ENCODE peak calls at places on chromosomes 1 and 21, in five cellular contexts. A is K562, G is astrocyte, W is PC-3, T is fibroblast of lung. M is an unnamed sample.

GRCh38 chr21:38219049-38219628 is 37.7 kb upstream of the KCNJ15 start:
- DNase-seq in A (peak), T (peak), W (peak), G (peak), M (peak)

GRCh38 chr1:235161685-235162327 is 756 bp upstream of the RBM34 start:
- DNase-seq in G (no peak), T (no peak), A (no peak), W (no peak), M (no peak)

GRCh38 chr1:212916395-212917133 is 33.8 kb upstream of the VASH2 start:
- DNase-seq in W (no peak), A (peak), T (peak), G (peak), M (peak)

GRCh38 chr1:109625176-109625575 is 5.5 kb downstream of the AMPD2 start:
- DNase-seq in T (no peak), G (no peak), A (no peak), W (no peak), M (no peak)

GRCh38 chr1:24384251-24385090 is 29.1 kb downstream of the STPG1 start:
- DNase-seq in T (peak), W (peak), G (peak), A (no peak), M (no peak)

GRCh38 chr1:68438310-68438709 is 11.4 kb downstream of the RPE65 start:
- DNase-seq in A (no peak), T (no peak), G (no peak), W (no peak), M (no peak)

GRCh38 chr1:226995064-226995965 is 55.2 kb downstream of the COQ8A start:
- DNase-seq in T (no peak), A (no peak), G (no peak), W (no peak), M (no peak)

GRCh38 chr1:193185861-193186714 is at the start of gene B3GALT2:
- DNase-seq in T (peak), W (no peak), A (no peak), G (peak), M (peak)

GRCh38 chr1:12314328-12314903 is 84.6 kb downstream of the VPS13D start:
- DNase-seq in T (peak), A (no peak), W (peak), G (peak), M (peak)

GRCh38 chr21:26966978-26967913 is at the start of gene ADAMTS5:
- DNase-seq in W (peak), A (no peak), G (peak), T (peak), M (peak)

GRCh38 chr21:38095220-38095619 is 161.6 kb upstream of the KCNJ15 start:
- DNase-seq in W (no peak), G (no peak), A (no peak), T (no peak), M (no peak)

GRCh38 chr21:44295163-44295601 is 4.7 kb upstream of the PFKL start:
- DNase-seq in W (peak), T (no peak), G (no peak), A (no peak), M (peak)

GRCh38 chr1:193434319-193434718 is 247.9 kb upstream of the B3GALT2 start:
- DNase-seq in G (peak), A (no peak), W (no peak), T (no peak), M (peak)

GRCh38 chr1:38265293-38266196 is 219.0 kb upstream of the POU3F1 start:
- DNase-seq in W (no peak), A (peak), G (no peak), T (no peak), M (no peak)

GRCh38 chr1:12180903-12181302 is 14.1 kb downstream of the TNFRSF1B start:
- DNase-seq in W (no peak), A (no peak), T (no peak), G (no peak), M (no peak)

GRCh38 chr21:38178653-38179503 is 77.9 kb upstream of the KCNJ15 start:
- DNase-seq in T (no peak), W (no peak), G (no peak), A (no peak), M (no peak)

GRCh38 chr1:102732927-102733326 is 375.4 kb downstream of the COL11A1 start:
- DNase-seq in W (no peak), T (no peak), G (peak), A (no peak), M (no peak)

GRCh38 chr1:3614755-3615742 is 3.7 kb upstream of the MEGF6 start:
- DNase-seq in G (no peak), A (peak), W (peak), T (no peak), M (peak)

GRCh38 chr1:85581138-85581801 is 709 bp downstream of the CCN1 start:
- DNase-seq in T (peak), G (peak), W (peak), A (peak), M (peak)

GRCh38 chr1:208190784-208191183 is 53.4 kb downstream of the PLXNA2 start:
- DNase-seq in W (no peak), T (no peak), A (no peak), G (no peak), M (no peak)

GRCh38 chr1:168408531-168409242 is 128.0 kb downstream of the TBX19 start:
- DNase-seq in W (peak), T (no peak), G (peak), A (peak), M (no peak)

GRCh38 chr1:227742738-227743715 is 7.8 kb downstream of the SNAP47 start:
- DNase-seq in G (no peak), A (no peak), T (no peak), W (no peak), M (no peak)

GRCh38 chr1:223785808-223786207 is 59.9 kb downstream of the TP53BP2 start:
- DNase-seq in T (peak), W (no peak), A (no peak), G (no peak), M (no peak)

GRCh38 chr1:3020263-3020909 is 881 bp upstream of the ACTRT2 start:
- DNase-seq in T (no peak), W (no peak), A (no peak), G (no peak), M (no peak)

GRCh38 chr21:41075668-41076463 is 92.1 kb upstream of the BACE2 start:
- DNase-seq in A (no peak), W (no peak), G (no peak), T (no peak), M (no peak)

GRCh38 chr1:150881331-150882070 is 5.1 kb upstream of the ARNT start:
- DNase-seq in W (peak), T (peak), G (peak), A (no peak), M (no peak)

GRCh38 chr1:240284656-240285427 is 193.2 kb downstream of the FMN2 start:
- DNase-seq in A (no peak), W (peak), T (no peak), G (no peak), M (no peak)

GRCh38 chr1:155079487-155080249 is 1.0 kb downstream of the EFNA3 start:
- DNase-seq in G (no peak), W (no peak), A (peak), T (no peak), M (no peak)

GRCh38 chr1:230857077-230857476 is 11.2 kb downstream of the C1orf198 start:
- DNase-seq in G (peak), A (no peak), T (peak), W (no peak), M (no peak)

GRCh38 chr1:110150330-110151174 is at the start of gene SLC6A17:
- DNase-seq in A (peak), T (peak), W (no peak), G (peak), M (peak)

GRCh38 chr1:32181563-32181962 is 2.1 kb downstream of the TXLNA start:
- DNase-seq in W (no peak), A (no peak), G (no peak), T (no peak), M (no peak)
- H3K27ac ChIP-seq in W (no peak), A (peak), G (no peak), T (peak), M (peak)

GRCh38 chr1:18956189-18957135 is at the start of gene IFFO2:
- DNase-seq in A (peak), T (peak), W (peak), G (peak), M (peak)
- TF ChIP-seq EZH2 in A (no peak), T (no peak), W (no peak), G (no peak), M (no peak)

GRCh38 chr1:179369751-179370341 is 4.1 kb downstream of the AXDND1 start:
- DNase-seq in A (peak), G (peak), W (peak), T (peak), M (peak)

GRCh38 chr1:179366093-179366800 is 476 bp downstream of the AXDND1 start:
- DNase-seq in T (no peak), A (no peak), W (no peak), G (no peak), M (peak)

DNA sequence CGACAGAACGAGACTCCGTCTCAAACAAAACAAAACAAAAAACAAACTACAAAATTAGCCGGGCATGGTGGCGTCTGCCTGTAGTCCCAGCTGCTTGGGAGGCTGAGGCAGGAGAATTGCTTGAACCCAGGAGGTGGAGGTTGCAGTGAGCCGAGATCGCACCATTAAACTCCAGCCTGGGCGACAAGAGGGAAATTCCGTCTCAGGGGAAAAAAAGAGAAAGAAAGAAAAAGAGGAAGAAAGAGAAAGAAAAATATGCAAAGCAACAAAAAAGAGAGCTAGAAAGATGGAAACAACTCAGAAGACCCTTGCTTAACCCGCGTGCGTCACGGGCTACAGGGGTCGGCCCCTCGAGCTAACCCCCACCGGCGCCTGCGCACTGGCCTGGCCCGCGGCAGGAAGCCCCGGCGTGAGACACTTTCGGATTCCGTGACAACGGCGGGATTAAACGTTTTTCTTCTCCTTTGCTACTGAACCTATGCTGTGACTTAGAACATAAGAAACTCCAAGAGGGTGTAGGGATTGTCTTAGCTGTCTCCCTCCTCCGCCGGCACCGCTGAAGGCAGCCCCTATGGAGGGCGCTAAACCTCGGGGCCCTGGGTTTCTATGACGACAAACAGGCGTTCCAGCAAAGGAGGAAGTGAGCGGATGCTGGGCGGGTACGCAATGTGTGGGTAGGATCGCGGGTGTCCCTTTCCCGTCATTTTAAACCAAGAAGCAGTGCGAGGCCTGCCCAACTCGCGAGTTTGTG is at the start of gene AXDND1:
- DNase-seq in T (peak), A (peak), G (peak), W (peak), M (peak)
- TF ChIP-seq CTCF in T (peak), A (peak), G (no peak), W (peak), M (no peak)

GRCh38 chr1:206469933-206470691 is at the start of gene IKBKE:
- DNase-seq in W (peak), T (peak), G (peak), A (no peak), M (peak)
- H3K27ac ChIP-seq in W (peak), T (peak), G (peak), A (no peak), M (peak)